ENCODE peak calls at places on chromosomes 1 and 21, in nine cellular contexts. One of them, this sample, is unnamed.

GRCh38 chr1:62436039-62436465 is 797 bp upstream of the USP1 start:
- DNase-seq in Peyer's patch: peak
- DNase-seq in A549: no peak
- DNase-seq in bronchial epithelial cell: peak
- DNase-seq in small intestine: no peak
- DNase-seq in NT2/D1: no peak
- DNase-seq in GM06990: peak
- DNase-seq in kidney epithelial cell: no peak
- DNase-seq in aorta: peak
- DNase-seq in this sample: no peak

GRCh38 chr1:76289692-76290091 is 215.1 kb downstream of the ST6GALNAC3 start:
- DNase-seq in A549: no peak
- DNase-seq in GM06990: no peak
- DNase-seq in aorta: no peak
- DNase-seq in kidney epithelial cell: no peak
- DNase-seq in Peyer's patch: no peak
- DNase-seq in bronchial epithelial cell: no peak
- DNase-seq in NT2/D1: no peak
- DNase-seq in small intestine: no peak
- DNase-seq in this sample: no peak

GRCh38 chr21:46482225-46482845 is 23.6 kb downstream of the DIP2A start:
- DNase-seq in aorta: no peak
- DNase-seq in A549: no peak
- DNase-seq in small intestine: no peak
- DNase-seq in bronchial epithelial cell: no peak
- DNase-seq in Peyer's patch: no peak
- DNase-seq in kidney epithelial cell: no peak
- DNase-seq in GM06990: no peak
- DNase-seq in NT2/D1: no peak
- DNase-seq in this sample: no peak

GRCh38 chr1:114037503-114037890 is 58.2 kb downstream of the OLFML3 start:
- DNase-seq in Peyer's patch: no peak
- DNase-seq in A549: no peak
- DNase-seq in NT2/D1: no peak
- DNase-seq in bronchial epithelial cell: no peak
- DNase-seq in GM06990: no peak
- DNase-seq in aorta: no peak
- DNase-seq in kidney epithelial cell: no peak
- DNase-seq in small intestine: no peak
- DNase-seq in this sample: no peak

GRCh38 chr1:905071-905749 is 18.5 kb upstream of the SAMD11 start:
- DNase-seq in GM06990: peak
- DNase-seq in NT2/D1: no peak
- DNase-seq in Peyer's patch: peak
- DNase-seq in small intestine: peak
- DNase-seq in kidney epithelial cell: no peak
- DNase-seq in aorta: peak
- DNase-seq in A549: no peak
- DNase-seq in bronchial epithelial cell: no peak
- DNase-seq in this sample: no peak

GRCh38 chr1:29712275-29712633 is 475.9 kb downstream of the PTPRU start:
- DNase-seq in kidney epithelial cell: no peak
- DNase-seq in aorta: no peak
- DNase-seq in small intestine: no peak
- DNase-seq in A549: no peak
- DNase-seq in Peyer's patch: no peak
- DNase-seq in bronchial epithelial cell: no peak
- DNase-seq in NT2/D1: no peak
- DNase-seq in GM06990: no peak
- DNase-seq in this sample: no peak

GRCh38 chr1:68338107-68338506 is 105.8 kb upstream of the WLS start:
- DNase-seq in kidney epithelial cell: no peak
- DNase-seq in bronchial epithelial cell: no peak
- DNase-seq in small intestine: no peak
- DNase-seq in A549: no peak
- DNase-seq in aorta: no peak
- DNase-seq in NT2/D1: no peak
- DNase-seq in GM06990: no peak
- DNase-seq in Peyer's patch: no peak
- DNase-seq in this sample: no peak

GRCh38 chr1:156480411-156481192 is 20.0 kb downstream of the MEF2D start:
- DNase-seq in aorta: peak
- DNase-seq in bronchial epithelial cell: no peak
- DNase-seq in GM06990: peak
- DNase-seq in NT2/D1: no peak
- DNase-seq in A549: peak
- DNase-seq in Peyer's patch: peak
- DNase-seq in small intestine: peak
- DNase-seq in kidney epithelial cell: no peak
- DNase-seq in this sample: no peak

GRCh38 chr1:60146884-60147283 is 73.3 kb upstream of the C1orf87 start:
- DNase-seq in GM06990: no peak
- DNase-seq in NT2/D1: no peak
- DNase-seq in small intestine: no peak
- DNase-seq in aorta: no peak
- DNase-seq in A549: no peak
- DNase-seq in bronchial epithelial cell: no peak
- DNase-seq in kidney epithelial cell: no peak
- DNase-seq in Peyer's patch: no peak
- DNase-seq in this sample: no peak

GRCh38 chr1:88150330-88150729 is 533.7 kb upstream of the PKN2 start:
- DNase-seq in NT2/D1: no peak
- DNase-seq in Peyer's patch: no peak
- DNase-seq in A549: no peak
- DNase-seq in kidney epithelial cell: no peak
- DNase-seq in aorta: no peak
- DNase-seq in bronchial epithelial cell: no peak
- DNase-seq in small intestine: peak
- DNase-seq in GM06990: peak
- DNase-seq in this sample: no peak

GRCh38 chr1:28632560-28632959 is 10.3 kb downstream of the TAF12 start:
- DNase-seq in Peyer's patch: no peak
- DNase-seq in GM06990: no peak
- DNase-seq in aorta: no peak
- DNase-seq in NT2/D1: no peak
- DNase-seq in A549: no peak
- DNase-seq in kidney epithelial cell: no peak
- DNase-seq in small intestine: no peak
- DNase-seq in bronchial epithelial cell: no peak
- DNase-seq in this sample: no peak

GRCh38 chr1:193270996-193271395 is 84.6 kb upstream of the B3GALT2 start:
- DNase-seq in A549: no peak
- DNase-seq in small intestine: no peak
- DNase-seq in aorta: no peak
- DNase-seq in Peyer's patch: no peak
- DNase-seq in bronchial epithelial cell: peak
- DNase-seq in NT2/D1: no peak
- DNase-seq in GM06990: no peak
- DNase-seq in kidney epithelial cell: no peak
- DNase-seq in this sample: peak

GRCh38 chr1:40926441-40926840 is 53.1 kb upstream of the CTPS1 start:
- DNase-seq in Peyer's patch: no peak
- DNase-seq in A549: no peak
- DNase-seq in small intestine: no peak
- DNase-seq in NT2/D1: no peak
- DNase-seq in aorta: no peak
- DNase-seq in bronchial epithelial cell: no peak
- DNase-seq in GM06990: no peak
- DNase-seq in kidney epithelial cell: no peak
- DNase-seq in this sample: no peak

GRCh38 chr1:44613932-44614331 is 60.3 kb downstream of the TMEM53 start:
- DNase-seq in A549: no peak
- DNase-seq in NT2/D1: no peak
- DNase-seq in GM06990: no peak
- DNase-seq in kidney epithelial cell: no peak
- DNase-seq in bronchial epithelial cell: no peak
- DNase-seq in Peyer's patch: no peak
- DNase-seq in aorta: no peak
- DNase-seq in small intestine: no peak
- DNase-seq in this sample: no peak

GRCh38 chr1:207181838-207182237 is 77.8 kb downstream of the C4BPA start:
- DNase-seq in A549: no peak
- DNase-seq in bronchial epithelial cell: peak
- DNase-seq in Peyer's patch: no peak
- DNase-seq in GM06990: no peak
- DNase-seq in small intestine: peak
- DNase-seq in kidney epithelial cell: no peak
- DNase-seq in NT2/D1: no peak
- DNase-seq in aorta: no peak
- DNase-seq in this sample: no peak

GRCh38 chr1:55823521-55824296 is 608.5 kb upstream of the USP24 start:
- DNase-seq in aorta: no peak
- DNase-seq in kidney epithelial cell: no peak
- DNase-seq in NT2/D1: no peak
- DNase-seq in A549: no peak
- DNase-seq in bronchial epithelial cell: no peak
- DNase-seq in GM06990: no peak
- DNase-seq in Peyer's patch: no peak
- DNase-seq in small intestine: no peak
- DNase-seq in this sample: peak

GRCh38 chr1:92784051-92784638 is 763 bp downstream of the EVI5 start:
- DNase-seq in aorta: no peak
- DNase-seq in bronchial epithelial cell: peak
- DNase-seq in kidney epithelial cell: peak
- DNase-seq in A549: peak
- DNase-seq in NT2/D1: no peak
- DNase-seq in Peyer's patch: peak
- DNase-seq in small intestine: peak
- DNase-seq in GM06990: peak
- DNase-seq in this sample: no peak

GRCh38 chr1:226444901-226445300 is 37.0 kb upstream of the PARP1 start:
- DNase-seq in A549: no peak
- DNase-seq in GM06990: peak
- DNase-seq in kidney epithelial cell: no peak
- DNase-seq in small intestine: peak
- DNase-seq in NT2/D1: no peak
- DNase-seq in bronchial epithelial cell: no peak
- DNase-seq in Peyer's patch: peak
- DNase-seq in aorta: no peak
- DNase-seq in this sample: no peak

GRCh38 chr1:77829851-77830250 is 50.4 kb downstream of the MIGA1 start:
- DNase-seq in NT2/D1: no peak
- DNase-seq in A549: no peak
- DNase-seq in bronchial epithelial cell: no peak
- DNase-seq in kidney epithelial cell: no peak
- DNase-seq in small intestine: no peak
- DNase-seq in aorta: no peak
- DNase-seq in GM06990: no peak
- DNase-seq in Peyer's patch: no peak
- DNase-seq in this sample: no peak

GRCh38 chr1:226438007-226438406 is 30.1 kb upstream of the PARP1 start:
- DNase-seq in small intestine: peak
- DNase-seq in GM06990: no peak
- DNase-seq in NT2/D1: no peak
- DNase-seq in kidney epithelial cell: no peak
- DNase-seq in aorta: no peak
- DNase-seq in Peyer's patch: no peak
- DNase-seq in bronchial epithelial cell: peak
- DNase-seq in A549: no peak
- DNase-seq in this sample: no peak

GRCh38 chr1:228342627-228343210 is 63.9 kb downstream of the TRIM11 start:
- DNase-seq in NT2/D1: no peak
- DNase-seq in kidney epithelial cell: no peak
- DNase-seq in A549: no peak
- DNase-seq in Peyer's patch: peak
- DNase-seq in GM06990: no peak
- DNase-seq in bronchial epithelial cell: no peak
- DNase-seq in aorta: peak
- DNase-seq in small intestine: no peak
- DNase-seq in this sample: no peak

GRCh38 chr1:67955591-67955990 is 94.8 kb downstream of the DIRAS3 start:
- DNase-seq in Peyer's patch: no peak
- DNase-seq in aorta: no peak
- DNase-seq in kidney epithelial cell: no peak
- DNase-seq in NT2/D1: no peak
- DNase-seq in bronchial epithelial cell: no peak
- DNase-seq in A549: no peak
- DNase-seq in GM06990: no peak
- DNase-seq in small intestine: no peak
- DNase-seq in this sample: no peak

GRCh38 chr1:29789221-29789909 is 553.0 kb downstream of the PTPRU start:
- DNase-seq in NT2/D1: no peak
- DNase-seq in Peyer's patch: no peak
- DNase-seq in small intestine: no peak
- DNase-seq in kidney epithelial cell: peak
- DNase-seq in bronchial epithelial cell: peak
- DNase-seq in aorta: no peak
- DNase-seq in A549: no peak
- DNase-seq in GM06990: no peak
- DNase-seq in this sample: no peak

GRCh38 chr1:200028586-200029034 is 1.1 kb downstream of the NR5A2 start:
- DNase-seq in small intestine: no peak
- DNase-seq in bronchial epithelial cell: peak
- DNase-seq in Peyer's patch: no peak
- DNase-seq in aorta: no peak
- DNase-seq in A549: no peak
- DNase-seq in kidney epithelial cell: no peak
- DNase-seq in NT2/D1: no peak
- DNase-seq in GM06990: no peak
- DNase-seq in this sample: no peak
- H3K4me3 ChIP-seq in small intestine: no peak
- H3K4me3 ChIP-seq in bronchial epithelial cell: peak
- H3K4me3 ChIP-seq in Peyer's patch: peak
- H3K4me3 ChIP-seq in aorta: peak
- H3K4me3 ChIP-seq in A549: peak
- H3K4me3 ChIP-seq in kidney epithelial cell: peak
- H3K4me3 ChIP-seq in NT2/D1: peak
- H3K4me3 ChIP-seq in GM06990: peak
- H3K4me3 ChIP-seq in this sample: peak

GRCh38 chr1:11311816-11312755 is 39.1 kb downstream of the UBIAD1 start:
- DNase-seq in aorta: no peak
- DNase-seq in A549: no peak
- DNase-seq in small intestine: no peak
- DNase-seq in GM06990: no peak
- DNase-seq in Peyer's patch: no peak
- DNase-seq in NT2/D1: no peak
- DNase-seq in bronchial epithelial cell: no peak
- DNase-seq in kidney epithelial cell: no peak
- DNase-seq in this sample: no peak
- H3K4me3 ChIP-seq in aorta: no peak
- H3K4me3 ChIP-seq in A549: no peak
- H3K4me3 ChIP-seq in small intestine: no peak
- H3K4me3 ChIP-seq in GM06990: no peak
- H3K4me3 ChIP-seq in Peyer's patch: no peak
- H3K4me3 ChIP-seq in NT2/D1: no peak
- H3K4me3 ChIP-seq in bronchial epithelial cell: no peak
- H3K4me3 ChIP-seq in kidney epithelial cell: no peak
- H3K4me3 ChIP-seq in this sample: no peak

GRCh38 chr1:223702735-223703667 is 9.3 kb upstream of the CAPN2 start:
- DNase-seq in A549: no peak
- DNase-seq in GM06990: no peak
- DNase-seq in NT2/D1: no peak
- DNase-seq in bronchial epithelial cell: peak
- DNase-seq in small intestine: no peak
- DNase-seq in Peyer's patch: peak
- DNase-seq in kidney epithelial cell: no peak
- DNase-seq in aorta: no peak
- DNase-seq in this sample: no peak
- H3K4me3 ChIP-seq in A549: peak
- H3K4me3 ChIP-seq in GM06990: no peak
- H3K4me3 ChIP-seq in NT2/D1: no peak
- H3K4me3 ChIP-seq in bronchial epithelial cell: no peak
- H3K4me3 ChIP-seq in small intestine: no peak
- H3K4me3 ChIP-seq in Peyer's patch: no peak
- H3K4me3 ChIP-seq in kidney epithelial cell: no peak
- H3K4me3 ChIP-seq in aorta: no peak
- H3K4me3 ChIP-seq in this sample: no peak

GRCh38 chr1:46612937-46613660 is 3.5 kb downstream of the MOB3C start:
- DNase-seq in kidney epithelial cell: no peak
- DNase-seq in A549: no peak
- DNase-seq in small intestine: no peak
- DNase-seq in aorta: no peak
- DNase-seq in GM06990: no peak
- DNase-seq in Peyer's patch: no peak
- DNase-seq in NT2/D1: no peak
- DNase-seq in bronchial epithelial cell: no peak
- DNase-seq in this sample: no peak
- H3K4me3 ChIP-seq in kidney epithelial cell: no peak
- H3K4me3 ChIP-seq in A549: no peak
- H3K4me3 ChIP-seq in small intestine: no peak
- H3K4me3 ChIP-seq in aorta: peak
- H3K4me3 ChIP-seq in GM06990: no peak
- H3K4me3 ChIP-seq in Peyer's patch: no peak
- H3K4me3 ChIP-seq in NT2/D1: no peak
- H3K4me3 ChIP-seq in bronchial epithelial cell: no peak
- H3K4me3 ChIP-seq in this sample: no peak

This sample was measured in skeletal muscle cell.